ENCODE peak calls at places on chromosomes 2 and 18, in five cellular contexts. Y, N, S, U and V are unnamed samples.

GRCh38 chr2:9460441-9461017 is 13.8 kb upstream of the IAH1 start:
- DNase-seq in U (no peak), N (no peak), Y (no peak), S (no peak), V (no peak)

GRCh38 chr2:165793161-165793778 is 777 bp downstream of the GALNT3 start:
- DNase-seq in N (no peak), Y (no peak), S (peak), U (no peak), V (no peak)

GRCh38 chr2:162113771-162114168 is 38.3 kb downstream of the GCG start:
- DNase-seq in N (no peak), Y (no peak), S (peak), U (peak), V (no peak)

GRCh38 chr2:69743847-69744264 is 1.9 kb downstream of the ANXA4 start:
- DNase-seq in Y (no peak), U (no peak), S (no peak), N (no peak), V (no peak)

GRCh38 chr2:239696559-239697207 is 295.9 kb upstream of the HDAC4 start:
- DNase-seq in Y (no peak), N (no peak), U (no peak), S (no peak), V (no peak)

GRCh38 chr2:124339709-124340108 is 314.6 kb downstream of the CNTNAP5 start:
- DNase-seq in N (no peak), S (no peak), U (no peak), Y (no peak), V (no peak)

GRCh38 chr18:26468931-26469340 is 79.4 kb downstream of the KCTD1 start:
- DNase-seq in S (no peak), N (peak), Y (no peak), U (peak), V (peak)

GRCh38 chr2:230865324-230865765 is 603 bp downstream of the ITM2C start:
- DNase-seq in S (no peak), U (no peak), Y (no peak), N (no peak), V (no peak)

GRCh38 chr18:24346254-24346653 is 51.4 kb downstream of the OSBPL1A start:
- DNase-seq in Y (no peak), S (no peak), N (no peak), U (no peak), V (no peak)

GRCh38 chr2:102615620-102616436 is 3.5 kb upstream of the SLC9A2 start:
- DNase-seq in N (peak), Y (peak), U (peak), S (peak), V (peak)

GRCh38 chr2:99700482-99701398 is 210.9 kb upstream of the REV1 start:
- DNase-seq in S (no peak), Y (no peak), N (no peak), U (no peak), V (no peak)

GRCh38 chr2:207617011-207617671 is 8.1 kb downstream of the METTL21A start:
- DNase-seq in S (peak), U (peak), Y (no peak), N (no peak), V (no peak)

GRCh38 chr2:31141513-31141912 is 3.3 kb upstream of the GALNT14 start:
- DNase-seq in S (no peak), U (no peak), Y (no peak), N (no peak), V (no peak)

GRCh38 chr2:35391736-35392442 is 963.7 kb upstream of the CRIM1 start:
- DNase-seq in Y (no peak), N (no peak), U (no peak), S (no peak), V (no peak)

GRCh38 chr18:2958819-2959298 is 54.1 kb downstream of the LPIN2 start:
- DNase-seq in N (peak), Y (no peak), S (peak), U (no peak), V (no peak)

GRCh38 chr2:3223080-3223923 is 154.3 kb downstream of the EIPR1 start:
- DNase-seq in U (peak), S (peak), Y (peak), N (peak), V (no peak)

GRCh38 chr2:6425037-6425436 is 440.7 kb downstream of the CMPK2 start:
- DNase-seq in U (no peak), Y (no peak), S (no peak), N (no peak), V (no peak)

GRCh38 chr18:50356036-50356945 is 18.6 kb upstream of the SKA1 start:
- DNase-seq in Y (no peak), S (no peak), N (peak), U (peak), V (peak)

GRCh38 chr2:16261071-16261470 is 320.7 kb downstream of the MYCN start:
- DNase-seq in N (no peak), U (no peak), Y (no peak), S (no peak), V (no peak)

GRCh38 chr2:161122772-161123530 is 37.3 kb upstream of the TANK start:
- DNase-seq in U (peak), S (peak), Y (no peak), N (peak), V (no peak)

GRCh38 chr2:120613742-120614481 is 121.8 kb upstream of the GLI2 start:
- DNase-seq in S (peak), Y (no peak), N (no peak), U (no peak), V (no peak)

GRCh38 chr18:62521082-62521481 is 1.7 kb upstream of the ZCCHC2 start:
- DNase-seq in S (no peak), U (no peak), N (no peak), Y (no peak), V (no peak)
- H3K4me3 ChIP-seq in S (no peak), U (no peak), N (no peak), Y (no peak), V (no peak)

DNA sequence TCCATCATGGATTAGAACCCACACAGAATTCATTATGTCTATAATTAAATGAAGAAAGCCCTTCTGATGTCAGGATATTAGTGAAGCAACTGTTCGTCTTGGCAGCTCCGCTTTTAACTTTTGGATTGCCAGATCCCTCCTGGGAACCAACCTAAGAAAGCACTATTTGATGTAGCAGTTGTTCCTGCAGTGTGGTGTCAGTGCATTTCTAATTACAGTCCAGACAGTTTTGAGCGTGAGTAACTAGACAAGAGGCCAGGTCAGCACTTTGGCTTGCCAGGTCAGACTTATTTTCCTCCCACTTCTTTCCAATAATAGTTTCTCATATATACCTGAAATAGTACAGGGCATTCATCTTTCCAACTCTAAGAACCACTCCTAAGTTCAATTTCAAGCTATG is 13.8 kb downstream of the NRXN1 start:
- DNase-seq in Y (no peak), U (no peak), S (no peak), N (no peak), V (no peak)
- H3K4me3 ChIP-seq in Y (no peak), U (no peak), S (no peak), N (no peak), V (no peak)

DNA sequence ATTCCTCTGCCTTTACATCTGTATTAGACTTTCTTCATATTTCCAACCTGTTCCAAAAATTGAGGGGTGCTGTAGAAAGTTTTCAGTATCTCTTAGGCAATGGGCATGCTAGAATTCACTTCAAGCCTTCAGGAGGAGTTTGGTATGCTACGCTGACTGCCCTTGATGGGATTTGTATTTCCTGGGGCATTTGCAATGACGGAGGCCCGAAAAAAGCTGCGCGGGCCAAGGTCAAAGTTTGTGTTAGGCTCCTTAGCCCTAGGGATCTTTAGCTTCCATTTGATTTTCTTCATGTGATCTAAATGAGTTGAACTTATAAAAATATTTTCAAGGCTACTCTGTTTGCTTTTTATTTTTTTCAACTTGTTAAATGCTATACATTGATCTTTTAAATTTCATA is 5.1 kb downstream of the CPS1 start:
- DNase-seq in U (no peak), N (no peak), Y (no peak), S (no peak), V (no peak)
- H3K4me3 ChIP-seq in U (no peak), N (no peak), Y (no peak), S (no peak), V (no peak)

DNA sequence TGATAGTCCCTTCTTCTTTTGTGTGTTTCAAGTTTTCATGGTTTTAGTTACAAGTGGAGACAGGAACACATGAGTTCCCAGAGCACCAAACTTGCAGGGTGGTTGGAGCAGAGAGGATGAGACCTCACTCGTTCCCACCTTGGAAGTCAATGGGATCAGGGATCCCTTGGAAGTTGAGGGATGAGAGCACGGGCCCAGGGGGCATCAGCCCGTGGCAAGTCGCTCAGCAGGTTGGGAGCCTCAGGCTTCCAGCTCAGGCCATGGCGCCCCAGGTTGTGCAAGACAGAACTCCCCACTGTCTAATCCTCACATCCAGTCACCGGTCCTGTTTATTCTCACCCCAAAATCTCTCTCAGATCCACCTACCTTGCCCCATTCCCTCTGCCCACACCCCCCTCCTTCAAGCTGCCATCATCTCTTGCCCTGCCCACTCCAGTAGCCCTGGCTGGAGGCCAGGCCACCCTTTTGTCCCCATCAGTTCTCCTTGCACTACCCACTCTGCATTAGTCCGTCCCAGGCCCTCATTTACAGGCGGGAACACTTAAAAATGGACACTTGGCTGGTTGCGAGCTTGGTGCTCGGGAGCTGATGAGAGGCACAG is 37.6 kb upstream of the FOSL2 start:
- DNase-seq in U (no peak), Y (no peak), S (no peak), N (no peak), V (no peak)
- H3K4me3 ChIP-seq in U (no peak), Y (no peak), S (no peak), N (no peak), V (no peak)

GRCh38 chr2:199457147-199458016 is at the start of gene SATB2:
- DNase-seq in U (peak), N (peak), S (peak), Y (no peak), V (no peak)

GRCh38 chr2:199455186-199455532 is 2.6 kb downstream of the SATB2 start:
- DNase-seq in Y (no peak), S (no peak), N (no peak), U (no peak), V (no peak)

GRCh38 chr2:199458017-199458805 is 472 bp upstream of the SATB2 start:
- DNase-seq in U (peak), S (peak), Y (peak), N (peak), V (peak)

GRCh38 chr2:199455533-199456382 is 2.0 kb downstream of the SATB2 start:
- DNase-seq in Y (no peak), N (no peak), S (peak), U (no peak), V (no peak)

DNA sequence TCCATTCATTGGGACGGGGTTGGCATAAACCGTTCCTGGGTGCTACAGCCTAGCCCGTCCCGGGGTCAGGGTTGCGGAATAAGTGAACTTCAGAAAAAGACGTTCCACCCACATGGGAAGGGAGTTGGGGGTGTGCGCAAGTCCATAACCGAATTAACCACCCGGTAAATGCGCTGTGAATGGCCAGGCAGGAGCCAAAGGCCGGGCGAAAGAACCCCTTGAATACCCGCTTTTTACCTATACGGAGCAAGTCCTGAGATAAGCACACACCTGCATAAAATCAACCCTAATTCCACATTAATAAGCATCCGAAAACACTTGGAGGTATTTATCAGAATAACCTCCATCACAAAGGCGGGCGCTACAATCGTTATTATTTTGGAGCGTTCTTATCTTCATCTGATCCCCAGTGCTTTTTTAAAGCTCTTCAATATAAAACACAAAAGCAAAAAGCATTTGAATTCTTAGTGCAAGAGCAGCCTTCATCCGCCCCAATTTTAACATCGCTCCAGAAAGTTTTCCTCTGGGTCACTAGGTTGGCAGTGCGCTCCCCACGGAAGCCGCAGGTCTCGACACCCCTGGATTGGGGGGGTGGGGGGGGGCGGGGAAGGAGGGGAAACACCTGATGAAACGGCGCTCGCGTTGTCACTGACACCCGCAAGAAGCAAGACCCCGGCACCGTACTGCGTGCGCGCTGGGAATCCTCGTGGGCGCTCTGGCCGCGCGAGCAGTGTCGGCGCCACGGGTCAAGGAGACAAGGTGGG is 1.2 kb downstream of the SATB2 start:
- DNase-seq in U (no peak), S (no peak), N (no peak), Y (no peak), V (no peak)
- H3K4me3 ChIP-seq in U (no peak), S (peak), N (no peak), Y (peak), V (peak)